ENCODE peak calls at places on chromosomes 2 and 18, in four cellular contexts. A is progenitor cell of endocrine pancreas; Y is activated CD4-positive, alpha-beta T cell treated with anti-CD3 and anti-CD28 coated beads for 24 hours; B is activated naive CD4-positive, alpha-beta T cell treated with anti-CD3 and anti-CD28 coated beads for 36 hours. T is an unnamed sample.

GRCh38 chr2:240651185-240651584 is 25.9 kb downstream of the GPR35 start:
- DNase-seq in A (no peak), Y (no peak), B (no peak), T (no peak)

GRCh38 chr2:176494949-176495353 is 225.7 kb downstream of the MTX2 start:
- DNase-seq in A (no peak), Y (no peak), B (no peak), T (no peak)

GRCh38 chr2:20972792-20973565 is 70.9 kb downstream of the APOB start:
- DNase-seq in A (no peak), Y (no peak), B (no peak), T (no peak)

GRCh38 chr18:79476918-79477685 is 81.4 kb downstream of the NFATC1 start:
- DNase-seq in A (no peak), Y (no peak), B (no peak), T (peak)

GRCh38 chr2:38856165-38856564 is 19.6 kb downstream of the DHX57 start:
- DNase-seq in A (no peak), Y (no peak), B (no peak), T (no peak)

GRCh38 chr2:30072250-30072842 is 74.5 kb upstream of the YPEL5 start:
- DNase-seq in A (peak), Y (peak), B (peak), T (peak)

GRCh38 chr2:146853741-146854444 is 990.9 kb upstream of the ACVR2A start:
- DNase-seq in A (no peak), Y (no peak), B (no peak), T (no peak)

GRCh38 chr2:17899871-17900270 is 21.4 kb downstream of the KCNS3 start:
- DNase-seq in A (no peak), Y (no peak), B (no peak), T (no peak)

GRCh38 chr2:173226899-173227692 is 127.6 kb upstream of the CDCA7 start:
- DNase-seq in A (no peak), Y (no peak), B (no peak), T (peak)

GRCh38 chr2:168245074-168245825 is 2.1 kb downstream of the STK39 start:
- DNase-seq in A (no peak), Y (no peak), B (no peak), T (peak)

GRCh38 chr2:73851274-73851673 is 22.5 kb downstream of the STAMBP start:
- DNase-seq in A (no peak), Y (no peak), B (no peak), T (no peak)

GRCh38 chr2:122988395-122989221 is 1036.5 kb upstream of the CNTNAP5 start:
- DNase-seq in A (no peak), Y (no peak), B (no peak), T (no peak)

GRCh38 chr2:222049946-222050345 is 248.9 kb downstream of the PAX3 start:
- DNase-seq in A (no peak), Y (no peak), B (no peak), T (no peak)

GRCh38 chr2:160328748-160329147 is 128.7 kb upstream of the ITGB6 start:
- DNase-seq in A (no peak), Y (no peak), B (no peak), T (no peak)